ENCODE peak calls at places on chromosomes 11 and 22, in eight cellular contexts. R is cardiac muscle cell, W is DMS153, D is T-helper 9 cell, P is T-helper 1 cell, H is HCT116, E is SW480, S is anterior cingulate cortex. M is an unnamed sample.

GRCh38 chr22:29820941-29821789 is 16.9 kb downstream of the ASCC2 start:
- DNase-seq in S (no peak), P (no peak), D (no peak), R (peak; percentile 94), W (peak; percentile 98), E (peak; percentile 7), H (peak; percentile 49), M (peak; percentile 86)

GRCh38 chr11:65776196-65776595 is 4.6 kb downstream of the AP5B1 start:
- DNase-seq in H (no peak), D (no peak), W (no peak), R (no peak), P (no peak), E (no peak), S (no peak), M (peak; percentile 43)

GRCh38 chr11:2533642-2534115 is 88.9 kb downstream of the KCNQ1 start:
- DNase-seq in D (no peak), W (peak; percentile 42), H (peak; percentile 63), P (peak; percentile 13), E (peak; percentile 93), S (no peak), R (peak; percentile 75), M (peak; percentile 85)

GRCh38 chr11:92227233-92227593 is 2.6 kb downstream of the FAT3 start:
- DNase-seq in D (no peak), R (no peak), S (peak; percentile 33), E (no peak), W (no peak), H (no peak), P (no peak), M (no peak)

GRCh38 chr22:38327396-38327795 is 10.2 kb upstream of the CSNK1E start:
- DNase-seq in R (no peak), E (no peak), H (no peak), W (no peak), D (no peak), S (no peak), P (no peak), M (no peak)

GRCh38 chr11:39777035-39777434 is 1682.4 kb downstream of the LRRC4C start:
- DNase-seq in P (no peak), H (no peak), D (no peak), W (no peak), S (no peak), R (no peak), E (no peak), M (no peak)

GRCh38 chr11:93075782-93076181 is 106.3 kb downstream of the MTNR1B start:
- DNase-seq in R (no peak), P (no peak), E (no peak), D (no peak), S (no peak), H (no peak), W (no peak), M (no peak)

GRCh38 chr22:46090051-46090591 is 60.2 kb upstream of the PPARA start:
- DNase-seq in R (no peak), P (no peak), H (no peak), D (no peak), S (no peak), E (no peak), W (peak; percentile 37), M (no peak)

GRCh38 chr11:113446938-113447337 is 28.3 kb downstream of the DRD2 start:
- DNase-seq in W (no peak), R (no peak), H (no peak), S (no peak), E (peak; percentile 7), D (no peak), P (no peak), M (no peak)

GRCh38 chr22:19514831-19515565 is 9.2 kb downstream of the CLDN5 start:
- DNase-seq in H (no peak), W (peak; percentile 37), D (no peak), E (no peak), P (no peak), S (no peak), R (no peak), M (no peak)

GRCh38 chr22:32850591-32851517 is 49.3 kb downstream of the TIMP3 start:
- DNase-seq in R (no peak), W (no peak), P (no peak), E (no peak), S (peak; percentile 27), D (no peak), H (no peak), M (no peak)

GRCh38 chr22:38761202-38762162 is 5.7 kb upstream of the SUN2 start:
- DNase-seq in P (no peak), S (no peak), D (no peak), R (no peak), W (no peak), E (no peak), H (no peak), M (no peak)

GRCh38 chr22:17334054-17334453 is 35.2 kb upstream of the CECR2 start:
- DNase-seq in E (no peak), H (no peak), R (no peak), W (no peak), D (no peak), S (no peak), P (no peak), M (no peak)